ENCODE peak calls at places on chromosomes 1 and 21, in seven cellular contexts. One of them, this sample, is unnamed.

GRCh38 chr1:14649976-14650375 is 51.5 kb downstream of the KAZN start:
- DNase-seq in stimulated activated CD8-positive, alpha-beta memory T cell treated with anti-CD3 and anti-CD28 coated beads, Interleukin-15, amount 100 ng/mL, for 1 hour: no peak
- DNase-seq in GM13976: no peak
- DNase-seq in effector memory CD4-positive, alpha-beta T cell: no peak
- DNase-seq in stimulated activated CD4-positive, alpha-beta T cell treated with anti-CD3 and anti-CD28 coated beads, Interleukin-12 subunit alpha, Interleukin-12 subunit beta, amount 100 ng/mL, for 48 hours: no peak
- DNase-seq in activated T-cell treated with anti-CD3 and anti-CD28 coated beads for 24 hours: no peak
- DNase-seq in left cardiac atrium: no peak
- DNase-seq in this sample: no peak

GRCh38 chr1:166588741-166589140 is 250.5 kb upstream of the POGK start:
- DNase-seq in stimulated activated CD8-positive, alpha-beta memory T cell treated with anti-CD3 and anti-CD28 coated beads, Interleukin-15, amount 100 ng/mL, for 1 hour: no peak
- DNase-seq in GM13976: no peak
- DNase-seq in effector memory CD4-positive, alpha-beta T cell: no peak
- DNase-seq in stimulated activated CD4-positive, alpha-beta T cell treated with anti-CD3 and anti-CD28 coated beads, Interleukin-12 subunit alpha, Interleukin-12 subunit beta, amount 100 ng/mL, for 48 hours: no peak
- DNase-seq in activated T-cell treated with anti-CD3 and anti-CD28 coated beads for 24 hours: no peak
- DNase-seq in left cardiac atrium: no peak
- DNase-seq in this sample: no peak

GRCh38 chr1:6454856-6455751 is 10.9 kb downstream of the TNFRSF25 start:
- DNase-seq in stimulated activated CD8-positive, alpha-beta memory T cell treated with anti-CD3 and anti-CD28 coated beads, Interleukin-15, amount 100 ng/mL, for 1 hour: no peak
- DNase-seq in GM13976: no peak
- DNase-seq in effector memory CD4-positive, alpha-beta T cell: no peak
- DNase-seq in stimulated activated CD4-positive, alpha-beta T cell treated with anti-CD3 and anti-CD28 coated beads, Interleukin-12 subunit alpha, Interleukin-12 subunit beta, amount 100 ng/mL, for 48 hours: no peak
- DNase-seq in activated T-cell treated with anti-CD3 and anti-CD28 coated beads for 24 hours: no peak
- DNase-seq in left cardiac atrium: no peak
- DNase-seq in this sample: peak; percentile 31

GRCh38 chr21:31630062-31630711 is 29.3 kb upstream of the SOD1 start:
- DNase-seq in stimulated activated CD8-positive, alpha-beta memory T cell treated with anti-CD3 and anti-CD28 coated beads, Interleukin-15, amount 100 ng/mL, for 1 hour: no peak
- DNase-seq in GM13976: no peak
- DNase-seq in effector memory CD4-positive, alpha-beta T cell: no peak
- DNase-seq in stimulated activated CD4-positive, alpha-beta T cell treated with anti-CD3 and anti-CD28 coated beads, Interleukin-12 subunit alpha, Interleukin-12 subunit beta, amount 100 ng/mL, for 48 hours: no peak
- DNase-seq in activated T-cell treated with anti-CD3 and anti-CD28 coated beads for 24 hours: no peak
- DNase-seq in left cardiac atrium: peak; percentile 51
- DNase-seq in this sample: no peak

GRCh38 chr1:226369110-226369509 is 38.8 kb downstream of the PARP1 start:
- DNase-seq in stimulated activated CD8-positive, alpha-beta memory T cell treated with anti-CD3 and anti-CD28 coated beads, Interleukin-15, amount 100 ng/mL, for 1 hour: no peak
- DNase-seq in GM13976: no peak
- DNase-seq in effector memory CD4-positive, alpha-beta T cell: no peak
- DNase-seq in stimulated activated CD4-positive, alpha-beta T cell treated with anti-CD3 and anti-CD28 coated beads, Interleukin-12 subunit alpha, Interleukin-12 subunit beta, amount 100 ng/mL, for 48 hours: no peak
- DNase-seq in activated T-cell treated with anti-CD3 and anti-CD28 coated beads for 24 hours: no peak
- DNase-seq in left cardiac atrium: no peak
- DNase-seq in this sample: no peak

GRCh38 chr1:183243190-183244065 is 57.4 kb downstream of the LAMC2 start:
- DNase-seq in stimulated activated CD8-positive, alpha-beta memory T cell treated with anti-CD3 and anti-CD28 coated beads, Interleukin-15, amount 100 ng/mL, for 1 hour: no peak
- DNase-seq in GM13976: no peak
- DNase-seq in effector memory CD4-positive, alpha-beta T cell: no peak
- DNase-seq in stimulated activated CD4-positive, alpha-beta T cell treated with anti-CD3 and anti-CD28 coated beads, Interleukin-12 subunit alpha, Interleukin-12 subunit beta, amount 100 ng/mL, for 48 hours: no peak
- DNase-seq in activated T-cell treated with anti-CD3 and anti-CD28 coated beads for 24 hours: no peak
- DNase-seq in left cardiac atrium: peak; percentile 65
- DNase-seq in this sample: no peak

GRCh38 chr1:183039985-183040447 is 16.8 kb downstream of the LAMC1 start:
- DNase-seq in stimulated activated CD8-positive, alpha-beta memory T cell treated with anti-CD3 and anti-CD28 coated beads, Interleukin-15, amount 100 ng/mL, for 1 hour: no peak
- DNase-seq in GM13976: no peak
- DNase-seq in effector memory CD4-positive, alpha-beta T cell: no peak
- DNase-seq in stimulated activated CD4-positive, alpha-beta T cell treated with anti-CD3 and anti-CD28 coated beads, Interleukin-12 subunit alpha, Interleukin-12 subunit beta, amount 100 ng/mL, for 48 hours: no peak
- DNase-seq in activated T-cell treated with anti-CD3 and anti-CD28 coated beads for 24 hours: no peak
- DNase-seq in left cardiac atrium: no peak
- DNase-seq in this sample: no peak

GRCh38 chr21:23968722-23969647 is 1638.3 kb downstream of the MRPL39 start:
- DNase-seq in stimulated activated CD8-positive, alpha-beta memory T cell treated with anti-CD3 and anti-CD28 coated beads, Interleukin-15, amount 100 ng/mL, for 1 hour: peak; percentile 38
- DNase-seq in GM13976: peak; percentile 32
- DNase-seq in effector memory CD4-positive, alpha-beta T cell: peak; percentile 60
- DNase-seq in stimulated activated CD4-positive, alpha-beta T cell treated with anti-CD3 and anti-CD28 coated beads, Interleukin-12 subunit alpha, Interleukin-12 subunit beta, amount 100 ng/mL, for 48 hours: peak; percentile 91
- DNase-seq in activated T-cell treated with anti-CD3 and anti-CD28 coated beads for 24 hours: peak; percentile 66
- DNase-seq in left cardiac atrium: no peak
- DNase-seq in this sample: peak; percentile 51

GRCh38 chr1:195019385-195019784 is 1588.9 kb downstream of the KCNT2 start:
- DNase-seq in stimulated activated CD8-positive, alpha-beta memory T cell treated with anti-CD3 and anti-CD28 coated beads, Interleukin-15, amount 100 ng/mL, for 1 hour: no peak
- DNase-seq in GM13976: no peak
- DNase-seq in effector memory CD4-positive, alpha-beta T cell: no peak
- DNase-seq in stimulated activated CD4-positive, alpha-beta T cell treated with anti-CD3 and anti-CD28 coated beads, Interleukin-12 subunit alpha, Interleukin-12 subunit beta, amount 100 ng/mL, for 48 hours: no peak
- DNase-seq in activated T-cell treated with anti-CD3 and anti-CD28 coated beads for 24 hours: no peak
- DNase-seq in left cardiac atrium: no peak
- DNase-seq in this sample: no peak

GRCh38 chr1:9449106-9449627 is 90.1 kb upstream of the SLC25A33 start:
- DNase-seq in stimulated activated CD8-positive, alpha-beta memory T cell treated with anti-CD3 and anti-CD28 coated beads, Interleukin-15, amount 100 ng/mL, for 1 hour: no peak
- DNase-seq in GM13976: no peak
- DNase-seq in effector memory CD4-positive, alpha-beta T cell: no peak
- DNase-seq in stimulated activated CD4-positive, alpha-beta T cell treated with anti-CD3 and anti-CD28 coated beads, Interleukin-12 subunit alpha, Interleukin-12 subunit beta, amount 100 ng/mL, for 48 hours: no peak
- DNase-seq in activated T-cell treated with anti-CD3 and anti-CD28 coated beads for 24 hours: no peak
- DNase-seq in left cardiac atrium: no peak
- DNase-seq in this sample: no peak

GRCh38 chr1:96722161-96722908 is 751 bp downstream of the PTBP2 start:
- DNase-seq in stimulated activated CD8-positive, alpha-beta memory T cell treated with anti-CD3 and anti-CD28 coated beads, Interleukin-15, amount 100 ng/mL, for 1 hour: no peak
- DNase-seq in GM13976: no peak
- DNase-seq in effector memory CD4-positive, alpha-beta T cell: peak; percentile 36
- DNase-seq in stimulated activated CD4-positive, alpha-beta T cell treated with anti-CD3 and anti-CD28 coated beads, Interleukin-12 subunit alpha, Interleukin-12 subunit beta, amount 100 ng/mL, for 48 hours: peak; percentile 40
- DNase-seq in activated T-cell treated with anti-CD3 and anti-CD28 coated beads for 24 hours: no peak
- DNase-seq in left cardiac atrium: peak; percentile 71
- DNase-seq in this sample: peak; percentile 27

GRCh38 chr1:112866151-112866550 is 89.8 kb downstream of the SLC16A1 start:
- DNase-seq in stimulated activated CD8-positive, alpha-beta memory T cell treated with anti-CD3 and anti-CD28 coated beads, Interleukin-15, amount 100 ng/mL, for 1 hour: no peak
- DNase-seq in GM13976: no peak
- DNase-seq in effector memory CD4-positive, alpha-beta T cell: no peak
- DNase-seq in stimulated activated CD4-positive, alpha-beta T cell treated with anti-CD3 and anti-CD28 coated beads, Interleukin-12 subunit alpha, Interleukin-12 subunit beta, amount 100 ng/mL, for 48 hours: no peak
- DNase-seq in activated T-cell treated with anti-CD3 and anti-CD28 coated beads for 24 hours: no peak
- DNase-seq in left cardiac atrium: no peak
- DNase-seq in this sample: no peak

GRCh38 chr1:8482844-8483436 is 165.0 kb downstream of the SLC45A1 start:
- DNase-seq in stimulated activated CD8-positive, alpha-beta memory T cell treated with anti-CD3 and anti-CD28 coated beads, Interleukin-15, amount 100 ng/mL, for 1 hour: no peak
- DNase-seq in GM13976: no peak
- DNase-seq in effector memory CD4-positive, alpha-beta T cell: no peak
- DNase-seq in stimulated activated CD4-positive, alpha-beta T cell treated with anti-CD3 and anti-CD28 coated beads, Interleukin-12 subunit alpha, Interleukin-12 subunit beta, amount 100 ng/mL, for 48 hours: no peak
- DNase-seq in activated T-cell treated with anti-CD3 and anti-CD28 coated beads for 24 hours: no peak
- DNase-seq in left cardiac atrium: no peak
- DNase-seq in this sample: no peak

GRCh38 chr1:48903291-48903690 is 126.6 kb upstream of the BEND5 start:
- DNase-seq in stimulated activated CD8-positive, alpha-beta memory T cell treated with anti-CD3 and anti-CD28 coated beads, Interleukin-15, amount 100 ng/mL, for 1 hour: no peak
- DNase-seq in GM13976: no peak
- DNase-seq in effector memory CD4-positive, alpha-beta T cell: no peak
- DNase-seq in stimulated activated CD4-positive, alpha-beta T cell treated with anti-CD3 and anti-CD28 coated beads, Interleukin-12 subunit alpha, Interleukin-12 subunit beta, amount 100 ng/mL, for 48 hours: no peak
- DNase-seq in activated T-cell treated with anti-CD3 and anti-CD28 coated beads for 24 hours: no peak
- DNase-seq in left cardiac atrium: no peak
- DNase-seq in this sample: no peak

GRCh38 chr21:46455575-46456385 is 2.9 kb upstream of the DIP2A start:
- DNase-seq in stimulated activated CD8-positive, alpha-beta memory T cell treated with anti-CD3 and anti-CD28 coated beads, Interleukin-15, amount 100 ng/mL, for 1 hour: no peak
- DNase-seq in GM13976: no peak
- DNase-seq in effector memory CD4-positive, alpha-beta T cell: no peak
- DNase-seq in stimulated activated CD4-positive, alpha-beta T cell treated with anti-CD3 and anti-CD28 coated beads, Interleukin-12 subunit alpha, Interleukin-12 subunit beta, amount 100 ng/mL, for 48 hours: no peak
- DNase-seq in activated T-cell treated with anti-CD3 and anti-CD28 coated beads for 24 hours: no peak
- DNase-seq in left cardiac atrium: peak; percentile 44
- DNase-seq in this sample: no peak

GRCh38 chr1:22527555-22528296 is 35.6 kb upstream of the EPHA8 start:
- DNase-seq in stimulated activated CD8-positive, alpha-beta memory T cell treated with anti-CD3 and anti-CD28 coated beads, Interleukin-15, amount 100 ng/mL, for 1 hour: no peak
- DNase-seq in GM13976: no peak
- DNase-seq in effector memory CD4-positive, alpha-beta T cell: no peak
- DNase-seq in stimulated activated CD4-positive, alpha-beta T cell treated with anti-CD3 and anti-CD28 coated beads, Interleukin-12 subunit alpha, Interleukin-12 subunit beta, amount 100 ng/mL, for 48 hours: no peak
- DNase-seq in activated T-cell treated with anti-CD3 and anti-CD28 coated beads for 24 hours: no peak
- DNase-seq in left cardiac atrium: no peak
- DNase-seq in this sample: no peak

GRCh38 chr1:185363205-185363604 is 46.2 kb upstream of the IVNS1ABP start:
- DNase-seq in stimulated activated CD8-positive, alpha-beta memory T cell treated with anti-CD3 and anti-CD28 coated beads, Interleukin-15, amount 100 ng/mL, for 1 hour: no peak
- DNase-seq in GM13976: no peak
- DNase-seq in effector memory CD4-positive, alpha-beta T cell: no peak
- DNase-seq in stimulated activated CD4-positive, alpha-beta T cell treated with anti-CD3 and anti-CD28 coated beads, Interleukin-12 subunit alpha, Interleukin-12 subunit beta, amount 100 ng/mL, for 48 hours: no peak
- DNase-seq in activated T-cell treated with anti-CD3 and anti-CD28 coated beads for 24 hours: no peak
- DNase-seq in left cardiac atrium: no peak
- DNase-seq in this sample: no peak

GRCh38 chr1:24112381-24113169 is 640 bp upstream of the MYOM3 start:
- DNase-seq in stimulated activated CD8-positive, alpha-beta memory T cell treated with anti-CD3 and anti-CD28 coated beads, Interleukin-15, amount 100 ng/mL, for 1 hour: no peak
- DNase-seq in GM13976: peak; percentile 83
- DNase-seq in effector memory CD4-positive, alpha-beta T cell: peak; percentile 23
- DNase-seq in stimulated activated CD4-positive, alpha-beta T cell treated with anti-CD3 and anti-CD28 coated beads, Interleukin-12 subunit alpha, Interleukin-12 subunit beta, amount 100 ng/mL, for 48 hours: peak; percentile 38
- DNase-seq in activated T-cell treated with anti-CD3 and anti-CD28 coated beads for 24 hours: peak; percentile 38
- DNase-seq in left cardiac atrium: peak; percentile 84
- DNase-seq in this sample: no peak

GRCh38 chr21:28521932-28522826 is 470.5 kb downstream of the LTN1 start:
- DNase-seq in stimulated activated CD8-positive, alpha-beta memory T cell treated with anti-CD3 and anti-CD28 coated beads, Interleukin-15, amount 100 ng/mL, for 1 hour: no peak
- DNase-seq in GM13976: no peak
- DNase-seq in effector memory CD4-positive, alpha-beta T cell: no peak
- DNase-seq in stimulated activated CD4-positive, alpha-beta T cell treated with anti-CD3 and anti-CD28 coated beads, Interleukin-12 subunit alpha, Interleukin-12 subunit beta, amount 100 ng/mL, for 48 hours: no peak
- DNase-seq in activated T-cell treated with anti-CD3 and anti-CD28 coated beads for 24 hours: no peak
- DNase-seq in left cardiac atrium: no peak
- DNase-seq in this sample: no peak

GRCh38 chr1:70034403-70034802 is 171.0 kb downstream of the LRRC40 start:
- DNase-seq in stimulated activated CD8-positive, alpha-beta memory T cell treated with anti-CD3 and anti-CD28 coated beads, Interleukin-15, amount 100 ng/mL, for 1 hour: no peak
- DNase-seq in GM13976: no peak
- DNase-seq in effector memory CD4-positive, alpha-beta T cell: no peak
- DNase-seq in stimulated activated CD4-positive, alpha-beta T cell treated with anti-CD3 and anti-CD28 coated beads, Interleukin-12 subunit alpha, Interleukin-12 subunit beta, amount 100 ng/mL, for 48 hours: no peak
- DNase-seq in activated T-cell treated with anti-CD3 and anti-CD28 coated beads for 24 hours: no peak
- DNase-seq in left cardiac atrium: no peak
- DNase-seq in this sample: no peak

GRCh38 chr1:51518730-51519047 is 377 bp downstream of the EPS15 start:
- DNase-seq in stimulated activated CD8-positive, alpha-beta memory T cell treated with anti-CD3 and anti-CD28 coated beads, Interleukin-15, amount 100 ng/mL, for 1 hour: no peak
- DNase-seq in GM13976: peak; percentile 46
- DNase-seq in effector memory CD4-positive, alpha-beta T cell: peak; percentile 47
- DNase-seq in stimulated activated CD4-positive, alpha-beta T cell treated with anti-CD3 and anti-CD28 coated beads, Interleukin-12 subunit alpha, Interleukin-12 subunit beta, amount 100 ng/mL, for 48 hours: no peak
- DNase-seq in activated T-cell treated with anti-CD3 and anti-CD28 coated beads for 24 hours: peak; percentile 17
- DNase-seq in left cardiac atrium: peak; percentile 62
- DNase-seq in this sample: peak; percentile 29

GRCh38 chr1:170790651-170791071 is 126.7 kb downstream of the PRRX1 start:
- DNase-seq in stimulated activated CD8-positive, alpha-beta memory T cell treated with anti-CD3 and anti-CD28 coated beads, Interleukin-15, amount 100 ng/mL, for 1 hour: no peak
- DNase-seq in GM13976: no peak
- DNase-seq in effector memory CD4-positive, alpha-beta T cell: no peak
- DNase-seq in stimulated activated CD4-positive, alpha-beta T cell treated with anti-CD3 and anti-CD28 coated beads, Interleukin-12 subunit alpha, Interleukin-12 subunit beta, amount 100 ng/mL, for 48 hours: no peak
- DNase-seq in activated T-cell treated with anti-CD3 and anti-CD28 coated beads for 24 hours: no peak
- DNase-seq in left cardiac atrium: no peak
- DNase-seq in this sample: no peak

GRCh38 chr1:101366513-101367215 is 129.8 kb downstream of the S1PR1 start:
- DNase-seq in stimulated activated CD8-positive, alpha-beta memory T cell treated with anti-CD3 and anti-CD28 coated beads, Interleukin-15, amount 100 ng/mL, for 1 hour: no peak
- DNase-seq in GM13976: no peak
- DNase-seq in effector memory CD4-positive, alpha-beta T cell: no peak
- DNase-seq in stimulated activated CD4-positive, alpha-beta T cell treated with anti-CD3 and anti-CD28 coated beads, Interleukin-12 subunit alpha, Interleukin-12 subunit beta, amount 100 ng/mL, for 48 hours: no peak
- DNase-seq in activated T-cell treated with anti-CD3 and anti-CD28 coated beads for 24 hours: no peak
- DNase-seq in left cardiac atrium: no peak
- DNase-seq in this sample: no peak

GRCh38 chr1:63621075-63621474 is 27.9 kb downstream of the PGM1 start:
- DNase-seq in stimulated activated CD8-positive, alpha-beta memory T cell treated with anti-CD3 and anti-CD28 coated beads, Interleukin-15, amount 100 ng/mL, for 1 hour: no peak
- DNase-seq in GM13976: no peak
- DNase-seq in effector memory CD4-positive, alpha-beta T cell: no peak
- DNase-seq in stimulated activated CD4-positive, alpha-beta T cell treated with anti-CD3 and anti-CD28 coated beads, Interleukin-12 subunit alpha, Interleukin-12 subunit beta, amount 100 ng/mL, for 48 hours: no peak
- DNase-seq in activated T-cell treated with anti-CD3 and anti-CD28 coated beads for 24 hours: no peak
- DNase-seq in left cardiac atrium: no peak
- DNase-seq in this sample: no peak

GRCh38 chr1:183635112-183635605 is 424 bp downstream of the ARPC5 start:
- DNase-seq in stimulated activated CD8-positive, alpha-beta memory T cell treated with anti-CD3 and anti-CD28 coated beads, Interleukin-15, amount 100 ng/mL, for 1 hour: no peak
- DNase-seq in GM13976: no peak
- DNase-seq in effector memory CD4-positive, alpha-beta T cell: peak; percentile 13
- DNase-seq in stimulated activated CD4-positive, alpha-beta T cell treated with anti-CD3 and anti-CD28 coated beads, Interleukin-12 subunit alpha, Interleukin-12 subunit beta, amount 100 ng/mL, for 48 hours: no peak
- DNase-seq in activated T-cell treated with anti-CD3 and anti-CD28 coated beads for 24 hours: no peak
- DNase-seq in left cardiac atrium: no peak
- DNase-seq in this sample: peak; percentile 6

GRCh38 chr1:52432807-52433206 is 28.4 kb downstream of the PRPF38A start:
- DNase-seq in stimulated activated CD8-positive, alpha-beta memory T cell treated with anti-CD3 and anti-CD28 coated beads, Interleukin-15, amount 100 ng/mL, for 1 hour: no peak
- DNase-seq in GM13976: no peak
- DNase-seq in effector memory CD4-positive, alpha-beta T cell: no peak
- DNase-seq in stimulated activated CD4-positive, alpha-beta T cell treated with anti-CD3 and anti-CD28 coated beads, Interleukin-12 subunit alpha, Interleukin-12 subunit beta, amount 100 ng/mL, for 48 hours: no peak
- DNase-seq in activated T-cell treated with anti-CD3 and anti-CD28 coated beads for 24 hours: no peak
- DNase-seq in left cardiac atrium: no peak
- DNase-seq in this sample: no peak

GRCh38 chr1:5597171-5597864 is 394.9 kb downstream of the NPHP4 start:
- DNase-seq in stimulated activated CD8-positive, alpha-beta memory T cell treated with anti-CD3 and anti-CD28 coated beads, Interleukin-15, amount 100 ng/mL, for 1 hour: no peak
- DNase-seq in GM13976: no peak
- DNase-seq in effector memory CD4-positive, alpha-beta T cell: no peak
- DNase-seq in stimulated activated CD4-positive, alpha-beta T cell treated with anti-CD3 and anti-CD28 coated beads, Interleukin-12 subunit alpha, Interleukin-12 subunit beta, amount 100 ng/mL, for 48 hours: no peak
- DNase-seq in activated T-cell treated with anti-CD3 and anti-CD28 coated beads for 24 hours: no peak
- DNase-seq in left cardiac atrium: no peak
- DNase-seq in this sample: no peak

This sample was measured in effector CD4-positive, alpha-beta T cell.